ENCODE peak calls at places on chromosome 9, in seven cellular contexts. G is suprapubic skin; H is gastrocnemius medialis; L is heart left ventricle; B is OCI-LY7; C is CD8-positive, alpha-beta T cell; S is CD8-positive, alpha-beta memory T cell. D is an unnamed sample. For H3K36me3, the result is how much of the 10 kb centered on the place peaks cover.

GRCh38 chr9:106916491-106917235 is 53.7 kb downstream of the ZNF462 start:
- DNase-seq in C (no peak), L (no peak), S (no peak), B (no peak), H (no peak), G (no peak), D (no peak)

GRCh38 chr9:34185778-34186551 is 7.1 kb downstream of the UBAP1 start:
- DNase-seq in L (no peak), C (no peak), S (no peak), H (peak), B (peak), G (no peak), D (no peak)

GRCh38 chr9:91089405-91090131 is 272.1 kb downstream of the AUH start:
- DNase-seq in L (no peak), G (no peak), B (peak), S (no peak), C (no peak), H (no peak), D (no peak)

GRCh38 chr9:15142903-15143534 is 164.0 kb downstream of the TTC39B start:
- DNase-seq in B (peak), G (no peak), H (no peak), S (peak), L (no peak), C (no peak), D (no peak)

GRCh38 chr9:78573205-78573604 is 276.3 kb downstream of the PSAT1 start:
- DNase-seq in G (no peak), C (no peak), H (no peak), B (no peak), L (no peak), S (no peak), D (no peak)

GRCh38 chr9:123300554-123300953 is 32.2 kb upstream of the STRBP start:
- DNase-seq in G (no peak), H (no peak), B (no peak), L (no peak), C (no peak), S (no peak), D (no peak)

GRCh38 chr9:79652598-79652997 is 80.8 kb downstream of the TLE4 start:
- DNase-seq in G (no peak), H (no peak), L (no peak), B (no peak), S (no peak), C (no peak), D (no peak)

GRCh38 chr9:32395483-32396216 is 11.2 kb downstream of the ACO1 start:
- DNase-seq in C (no peak), G (no peak), B (no peak), H (peak), S (no peak), L (peak), D (no peak)

GRCh38 chr9:137611623-137612609 is 6.4 kb downstream of the ARRDC1 start:
- DNase-seq in L (no peak), G (no peak), H (peak), S (no peak), C (no peak), B (peak), D (no peak)

GRCh38 chr9:125816321-125816720 is 69.1 kb downstream of the PBX3 start:
- DNase-seq in G (no peak), C (no peak), L (no peak), H (no peak), B (no peak), S (no peak), D (no peak)

GRCh38 chr9:134189475-134190231 is 25.3 kb upstream of the RNU6ATAC start:
- DNase-seq in C (no peak), H (peak), L (peak), B (no peak), S (no peak), G (peak), D (no peak)

GRCh38 chr9:97602430-97602829 is 30.7 kb downstream of the TSTD2 start:
- DNase-seq in H (peak), L (peak), C (no peak), S (no peak), G (no peak), B (no peak), D (no peak)

GRCh38 chr9:16410601-16411285 is 459.7 kb downstream of the BNC2 start:
- DNase-seq in C (no peak), G (no peak), S (no peak), L (no peak), B (no peak), H (no peak), D (no peak)

GRCh38 chr9:114864471-114864870 is 58.6 kb upstream of the TNFSF15 start:
- DNase-seq in B (no peak), H (no peak), S (no peak), G (no peak), C (no peak), L (no peak), D (no peak)

GRCh38 chr9:131478421-131478868 is 24.3 kb upstream of the POMT1 start:
- DNase-seq in S (peak), B (peak), C (peak), H (no peak), L (peak), G (no peak), D (no peak)

GRCh38 chr9:81690251-81690851 is 1.0 kb upstream of the TLE1 start:
- DNase-seq in H (no peak), L (no peak), C (no peak), S (no peak), G (peak), B (no peak), D (no peak)

GRCh38 chr9:137785704-137786161 is 91.8 kb upstream of the CACNA1B start:
- DNase-seq in C (no peak), L (no peak), H (no peak), G (no peak), S (no peak), B (no peak), D (no peak)

GRCh38 chr9:131237931-131238401 is 38.3 kb downstream of the FAM78A start:
- DNase-seq in L (peak), C (peak), B (peak), S (peak), G (no peak), H (peak), D (no peak)

GRCh38 chr9:92247296-92247695 is 46.2 kb downstream of the IARS1 start:
- DNase-seq in S (no peak), B (no peak), H (no peak), C (no peak), L (no peak), G (no peak), D (no peak)

GRCh38 chr9:109063765-109064164 is 50.5 kb upstream of the CTNNAL1 start:
- DNase-seq in H (no peak), G (no peak), L (no peak), S (no peak), B (no peak), C (no peak), D (no peak)
- H3K36me3 ChIP-seq in H (under half), G (half or more), L (half or more), S (under half), B (half or more), C (under half), D (half or more)

GRCh38 chr9:30293231-30293630 is 2091.2 kb upstream of the ACO1 start:
- DNase-seq in G (no peak), C (no peak), L (no peak), H (no peak), B (no peak), S (no peak), D (no peak)
- H3K27ac ChIP-seq in G (no peak), C (no peak), L (no peak), H (no peak), B (no peak), S (no peak), D (no peak)

DNA sequence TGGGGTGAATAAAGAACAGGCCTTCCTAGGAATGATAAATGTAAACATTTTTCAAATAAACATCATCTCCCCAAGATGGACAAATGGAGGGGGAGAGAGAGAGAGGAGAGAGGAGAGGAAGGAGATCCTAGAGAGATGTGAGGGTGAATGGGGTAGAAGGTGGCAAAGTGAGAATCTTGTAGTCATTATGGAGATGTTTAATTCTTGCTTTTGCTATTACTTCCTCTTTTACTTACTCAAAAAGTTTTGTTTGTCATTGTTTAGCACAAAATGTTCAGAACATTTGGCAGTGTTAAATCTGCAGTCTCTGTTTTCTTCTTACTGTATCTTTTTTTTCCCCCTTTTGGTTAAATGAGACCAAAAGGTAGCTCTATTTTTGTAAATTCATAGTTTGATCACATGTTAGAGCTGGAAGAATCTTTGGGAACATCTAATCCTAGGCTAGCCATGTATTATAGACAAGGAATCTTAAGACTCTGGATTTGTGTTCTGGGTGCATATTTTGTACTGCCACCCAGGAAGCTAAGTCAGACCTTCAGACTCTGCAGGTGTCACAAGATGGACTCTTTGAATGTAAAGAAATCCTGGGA is 266.1 kb downstream of the NTRK2 start:
- DNase-seq in H (no peak), G (no peak), C (no peak), S (no peak), L (no peak), B (no peak), D (no peak)
- H3K36me3 ChIP-seq in H (under half), G (under half), C (under half), S (under half), L (under half), B (under half), D (under half)

GRCh38 chr9:127835930-127836586 is 18.4 kb downstream of the ENG start:
- DNase-seq in B (no peak), L (peak), H (no peak), S (no peak), C (no peak), G (peak), D (no peak)
- H3K27ac ChIP-seq in B (no peak), L (peak), H (peak), S (no peak), C (no peak), G (peak), D (peak)

D was measured in esophagus squamous epithelium.